ENCODE peak calls at places on chromosomes 3 and 15, in five cellular contexts. U is nephron progenitor cell; N is stimulated activated naive CD4-positive, alpha-beta T cell; L is GM04504; A is HFFc6. P is an unnamed sample.
A peak's percentile ranks its signal among the peaks of the same experiment; 100 is the strongest.

GRCh38 chr3:119580148-119580760 is 962 bp downstream of the ADPRH start:
- DNase-seq in A (no peak), N (no peak), L (no peak), U (peak; percentile 16), P (peak; percentile 87)

GRCh38 chr3:154615451-154615850 is 185.5 kb upstream of the GPR149 start:
- DNase-seq in N (no peak), A (no peak), L (no peak), U (no peak), P (no peak)

GRCh38 chr3:127834771-127835170 is 12.5 kb upstream of the MGLL start:
- DNase-seq in U (no peak), L (no peak), A (no peak), N (no peak), P (no peak)

GRCh38 chr15:66931768-66932633 is 133.4 kb upstream of the SMAD3 start:
- DNase-seq in L (no peak), U (no peak), N (no peak), A (peak; percentile 63), P (no peak)

GRCh38 chr3:169744332-169745054 is 20.4 kb downstream of the TERC start:
- DNase-seq in N (no peak), L (no peak), U (no peak), A (no peak), P (no peak)

GRCh38 chr3:32238027-32238815 is at the start of gene CMTM8:
- DNase-seq in L (no peak), U (peak; percentile 70), A (no peak), N (peak; percentile 39), P (peak; percentile 85)

GRCh38 chr15:41936649-41937567 is 35.4 kb downstream of the EHD4 start:
- DNase-seq in U (no peak), L (no peak), N (peak; percentile 77), A (no peak), P (peak; percentile 86)

GRCh38 chr3:151075869-151076573 is 9.4 kb upstream of the MED12L start:
- DNase-seq in L (no peak), A (no peak), N (no peak), U (no peak), P (no peak)

GRCh38 chr3:114496021-114496434 is 202.2 kb downstream of the TIGIT start:
- DNase-seq in N (no peak), L (peak; percentile 53), A (peak; percentile 85), U (no peak), P (no peak)

GRCh38 chr3:47266709-47267489 is 15.7 kb downstream of the KIF9 start:
- DNase-seq in N (no peak), A (peak; percentile 79), U (no peak), L (peak; percentile 85), P (peak; percentile 61)

GRCh38 chr15:83324799-83325198 is 40.3 kb upstream of the BNC1 start:
- DNase-seq in A (no peak), N (no peak), U (no peak), L (no peak), P (no peak)

GRCh38 chr3:150958694-150959093 is 13.8 kb downstream of the CLRN1 start:
- DNase-seq in A (no peak), N (no peak), U (peak; percentile 65), L (no peak), P (no peak)

GRCh38 chr15:40090774-40091455 is 17.8 kb downstream of the BMF start:
- DNase-seq in U (no peak), N (no peak), A (no peak), L (no peak), P (peak; percentile 62)

GRCh38 chr3:53161820-53162671 is 1.0 kb downstream of the PRKCD start:
- DNase-seq in L (no peak), N (peak; percentile 9), U (peak; percentile 71), A (peak; percentile 29), P (peak; percentile 91)

GRCh38 chr3:157077565-157077991 is 82.4 kb downstream of the CCNL1 start:
- DNase-seq in L (peak; percentile 89), A (peak; percentile 60), U (peak; percentile 10), N (no peak), P (no peak)

GRCh38 chr3:178823556-178824229 is 247.9 kb downstream of the ZMAT3 start:
- DNase-seq in N (no peak), L (no peak), A (no peak), U (no peak), P (no peak)

GRCh38 chr3:67674055-67674454 is 19.6 kb upstream of the SUCLG2 start:
- DNase-seq in L (no peak), A (no peak), U (no peak), N (no peak), P (no peak)

GRCh38 chr15:62821384-62822131 is 221.0 kb upstream of the TPM1 start:
- DNase-seq in N (no peak), U (no peak), A (no peak), L (no peak), P (no peak)

GRCh38 chr15:85752591-85752990 is 42.1 kb downstream of the KLHL25 start:
- DNase-seq in A (no peak), L (no peak), U (no peak), N (no peak), P (peak; percentile 44)

GRCh38 chr3:101466465-101467309 is 46.3 kb downstream of the SENP7 start:
- DNase-seq in U (peak; percentile 48), N (peak; percentile 74), A (no peak), L (no peak), P (peak; percentile 77)

GRCh38 chr15:26298010-26298661 is 435.0 kb upstream of the ATP10A start:
- DNase-seq in U (no peak), N (no peak), L (no peak), A (no peak), P (peak; percentile 73)

GRCh38 chr3:30349507-30349906 is 256.9 kb upstream of the TGFBR2 start:
- DNase-seq in A (no peak), U (no peak), L (no peak), N (no peak), P (peak; percentile 27)

GRCh38 chr15:57458255-57458850 is 82.0 kb downstream of the CGNL1 start:
- DNase-seq in L (no peak), A (no peak), U (no peak), N (no peak), P (no peak)